ENCODE peak calls at places on chromosome 11, in nine cellular contexts. L is lung, H is heart left ventricle, G is fibroblast of pulmonary artery, O is WERI-Rb-1, Y is DND-41, Q is PC-3, A is right lobe of liver, T is body of pancreas. C is an unnamed sample.

GRCh38 chr11:74948546-74948897 is 369 bp downstream of the XRRA1 start:
- DNase-seq in L (no peak), H (no peak), G (peak), O (no peak), Y (no peak), Q (no peak), A (no peak), T (no peak), C (no peak)

GRCh38 chr11:78056093-78056492 is 7.6 kb upstream of the THRSP start:
- DNase-seq in L (no peak), H (no peak), G (no peak), O (no peak), Y (no peak), Q (no peak), A (no peak), T (no peak), C (no peak)

GRCh38 chr11:109015283-109015682 is 350.4 kb downstream of the DDX10 start:
- DNase-seq in L (no peak), H (no peak), G (peak), O (no peak), Y (no peak), Q (peak), A (no peak), T (no peak), C (no peak)

GRCh38 chr11:116793476-116794096 is 1.9 kb upstream of the APOA5 start:
- DNase-seq in L (no peak), H (no peak), G (peak), O (no peak), Y (no peak), Q (peak), A (no peak), T (no peak), C (no peak)

GRCh38 chr11:66336234-66337102 is at the start of gene RIN1:
- DNase-seq in L (peak), H (peak), G (peak), O (peak), Y (no peak), Q (peak), A (peak), T (peak), C (peak)

GRCh38 chr11:63660972-63661371 is 10.2 kb downstream of the ATL3 start:
- DNase-seq in L (no peak), H (no peak), G (no peak), O (no peak), Y (no peak), Q (no peak), A (no peak), T (no peak), C (no peak)

GRCh38 chr11:8097062-8097814 is 16.2 kb downstream of the TUB start:
- DNase-seq in L (no peak), H (no peak), G (no peak), O (no peak), Y (no peak), Q (no peak), A (no peak), T (no peak), C (no peak)

GRCh38 chr11:65366340-65366773 is 11.8 kb downstream of the TIGD3 start:
- DNase-seq in L (no peak), H (no peak), G (peak), O (peak), Y (peak), Q (peak), A (no peak), T (peak), C (peak)

GRCh38 chr11:122189259-122189658 is 73.2 kb upstream of the BLID start:
- DNase-seq in L (no peak), H (no peak), G (peak), O (no peak), Y (no peak), Q (peak), A (no peak), T (no peak), C (peak)

GRCh38 chr11:92225563-92226308 is 1.1 kb downstream of the FAT3 start:
- DNase-seq in L (no peak), H (no peak), G (no peak), O (peak), Y (no peak), Q (no peak), A (no peak), T (no peak), C (peak)

GRCh38 chr11:131749100-131749499 is 378.7 kb downstream of the NTM start:
- DNase-seq in L (no peak), H (no peak), G (peak), O (no peak), Y (no peak), Q (peak), A (no peak), T (no peak), C (no peak)

GRCh38 chr11:103395612-103396011 is 286.4 kb downstream of the DYNC2H1 start:
- DNase-seq in L (no peak), H (no peak), G (peak), O (no peak), Y (no peak), Q (peak), A (no peak), T (no peak), C (no peak)

DNA sequence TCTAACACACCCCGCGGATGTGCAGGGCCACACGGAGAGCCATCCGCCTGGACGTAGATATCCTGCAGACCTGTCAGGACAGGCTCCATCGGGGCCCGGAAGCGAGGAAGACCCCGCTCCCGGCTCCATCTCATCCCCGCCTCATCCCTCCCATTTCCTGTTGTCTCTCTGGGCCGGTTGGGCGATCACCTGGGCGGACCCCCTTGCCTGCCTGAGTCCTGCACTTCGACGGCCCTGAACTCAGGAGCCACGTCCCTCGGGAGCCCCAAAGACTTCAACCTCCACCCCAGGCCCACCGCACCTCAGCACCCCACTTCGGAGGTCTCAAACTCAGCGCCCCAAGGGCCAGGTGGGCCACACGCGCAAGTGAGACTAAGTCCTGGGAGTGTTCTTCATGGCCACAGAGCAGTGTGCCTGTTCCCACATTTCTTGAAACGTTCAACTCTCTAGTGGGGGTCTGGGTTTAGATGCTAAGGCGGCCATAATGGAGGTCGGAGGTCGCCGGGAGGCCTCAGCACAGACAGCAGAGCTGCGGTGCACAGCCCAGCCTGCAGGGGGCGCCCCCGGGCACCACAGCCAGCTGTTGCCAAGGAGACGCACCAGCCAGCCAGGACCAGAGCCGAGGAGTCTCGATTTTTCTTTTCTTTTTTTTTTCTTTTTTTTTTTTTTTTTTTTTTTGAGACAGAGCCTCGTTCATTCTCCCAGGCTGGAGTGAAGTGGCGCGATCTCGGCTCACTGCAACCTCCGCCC is 26.0 kb upstream of the FADD start:
- DNase-seq in L (no peak), H (no peak), G (no peak), O (peak), Y (peak), Q (peak), A (no peak), T (no peak), C (peak)
- TF ChIP-seq CTCF in L (no peak), H (peak), G (peak), O (peak), Y (peak), Q (peak), A (peak), T (no peak), C (peak)

DNA sequence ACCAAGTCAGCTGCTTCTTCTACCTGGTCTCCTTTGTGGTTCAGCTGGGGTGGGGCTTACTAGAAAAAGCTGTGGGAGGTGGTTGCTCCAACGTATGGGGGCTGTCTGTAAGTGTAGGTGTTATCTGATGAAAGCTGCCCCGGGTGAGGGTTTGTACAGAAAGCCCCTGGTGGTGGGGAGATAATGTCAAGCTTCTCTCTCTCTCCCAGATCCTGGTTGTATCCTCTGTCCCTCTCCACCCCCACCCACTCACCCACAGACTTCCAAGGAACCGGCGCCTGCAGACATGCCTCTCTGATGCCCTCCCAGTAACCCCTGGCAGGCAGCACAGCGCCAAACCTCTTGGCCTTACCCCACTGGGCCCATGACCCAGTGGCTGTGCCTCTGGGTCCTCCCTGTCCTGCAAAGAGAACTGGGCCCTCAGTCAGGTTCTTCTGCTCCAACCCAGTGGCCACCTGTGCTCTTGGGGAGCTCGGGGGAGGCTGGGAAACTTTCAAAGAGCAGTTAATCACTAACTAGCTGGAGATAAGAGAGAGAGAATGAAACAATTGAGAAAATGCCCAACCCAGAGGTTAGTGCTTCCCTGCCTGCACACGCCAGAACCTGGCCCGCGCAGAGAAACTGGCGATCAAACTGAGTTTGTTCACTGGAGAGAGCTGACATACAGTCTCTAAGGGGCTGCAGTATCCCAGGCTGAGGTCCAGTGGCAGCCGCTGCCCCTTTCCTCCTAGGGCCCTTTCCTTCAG is 20.4 kb upstream of the EHF start:
- DNase-seq in L (peak), H (peak), G (peak), O (no peak), Y (no peak), Q (no peak), A (peak), T (peak), C (peak)
- TF ChIP-seq CTCF in L (no peak), H (no peak), G (no peak), O (no peak), Y (no peak), Q (no peak), A (no peak), T (peak), C (no peak)

GRCh38 chr11:44408141-44408540 is 98.2 kb upstream of the ALX4 start:
- DNase-seq in L (no peak), H (no peak), G (no peak), O (no peak), Y (no peak), Q (no peak), A (no peak), T (no peak), C (no peak)
- TF ChIP-seq CTCF in L (no peak), H (no peak), G (no peak), O (no peak), Y (no peak), Q (no peak), A (no peak), T (no peak), C (no peak)

DNA sequence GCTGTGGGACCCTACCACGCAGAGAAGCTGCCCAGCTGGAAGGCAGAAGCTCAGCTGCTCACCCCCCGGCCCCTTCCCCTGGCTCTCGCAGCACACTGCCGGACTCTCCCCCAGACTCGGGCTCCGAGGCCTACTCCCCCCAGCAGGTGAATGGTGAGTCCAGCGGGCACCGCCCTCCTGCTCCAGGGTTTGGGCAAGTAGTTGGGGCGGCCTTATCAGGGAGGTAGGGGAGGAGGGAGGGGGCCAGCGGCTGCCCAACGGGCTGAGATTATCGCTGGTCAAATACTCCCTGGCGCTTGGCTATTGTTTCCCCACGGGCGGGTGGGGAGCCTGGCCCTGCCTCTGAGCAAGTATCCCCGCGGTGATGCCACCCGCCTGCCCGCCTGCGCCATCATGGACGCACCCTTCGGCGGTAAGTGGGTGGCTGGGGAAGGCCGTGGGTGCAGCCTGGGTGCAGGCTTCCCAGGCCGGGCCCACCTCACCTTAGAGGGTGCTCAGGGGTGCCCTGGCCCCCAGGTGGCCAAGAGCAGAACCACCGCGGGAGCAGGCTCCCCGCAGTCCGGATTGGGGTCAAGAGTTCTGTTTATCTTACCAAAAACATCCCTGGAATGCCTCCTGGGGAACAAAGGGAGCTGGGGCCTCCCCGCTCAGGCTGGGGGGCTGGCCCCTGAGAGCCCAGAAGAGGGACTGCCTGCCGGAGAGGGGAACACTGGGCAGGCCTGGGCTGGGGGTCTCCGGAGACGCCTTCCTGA is 16.9 kb downstream of the MYRF start:
- DNase-seq in L (no peak), H (no peak), G (peak), O (no peak), Y (no peak), Q (no peak), A (no peak), T (peak), C (peak)
- TF ChIP-seq CTCF in L (no peak), H (no peak), G (peak), O (peak), Y (no peak), Q (peak), A (no peak), T (peak), C (peak)

GRCh38 chr11:94034207-94034606 is 13.1 kb downstream of the HEPHL1 start:
- DNase-seq in L (peak), H (no peak), G (no peak), O (no peak), Y (no peak), Q (no peak), A (no peak), T (no peak), C (no peak)

GRCh38 chr11:94032725-94033124 is 11.6 kb downstream of the HEPHL1 start:
- DNase-seq in L (peak), H (no peak), G (no peak), O (no peak), Y (no peak), Q (no peak), A (no peak), T (no peak), C (no peak)

GRCh38 chr11:94031625-94032024 is 10.5 kb downstream of the HEPHL1 start:
- DNase-seq in L (no peak), H (no peak), G (no peak), O (no peak), Y (no peak), Q (no peak), A (no peak), T (no peak), C (no peak)

GRCh38 chr11:94032066-94032465 is 10.9 kb downstream of the HEPHL1 start:
- DNase-seq in L (no peak), H (peak), G (no peak), O (peak), Y (no peak), Q (no peak), A (no peak), T (no peak), C (no peak)

GRCh38 chr11:94036096-94036495 is 14.9 kb downstream of the HEPHL1 start:
- DNase-seq in L (peak), H (no peak), G (no peak), O (no peak), Y (no peak), Q (peak), A (no peak), T (no peak), C (no peak)
- TF ChIP-seq CTCF in L (no peak), H (no peak), G (no peak), O (peak), Y (no peak), Q (peak), A (no peak), T (no peak), C (no peak)

GRCh38 chr11:59615637-59616395 is at the start of gene OSBP:
- DNase-seq in L (peak), H (peak), G (peak), O (peak), Y (peak), Q (peak), A (peak), T (peak), C (peak)
- TF ChIP-seq CTCF in L (no peak), H (no peak), G (no peak), O (no peak), Y (no peak), Q (no peak), A (no peak), T (no peak), C (no peak)